ENCODE peak calls at places on chromosomes 13 and 19, in nine cellular contexts. N, Q, T, S, M, I, U, R and X are unnamed samples.

GRCh38 chr19:31285744-31286143 is 63.5 kb downstream of the TSHZ3 start:
- DNase-seq in Q (peak), T (no peak), I (no peak), M (peak), U (no peak), R (no peak), S (no peak), N (no peak), X (peak)

GRCh38 chr13:50326746-50327145 is 311.5 kb downstream of the KCNRG start:
- DNase-seq in T (no peak), U (no peak), M (no peak), R (no peak), N (no peak), Q (peak), I (no peak), S (no peak), X (peak)

GRCh38 chr13:35957174-35957867 is 173.9 kb downstream of the DCLK1 start:
- DNase-seq in I (no peak), M (no peak), N (no peak), S (peak), U (no peak), Q (peak), T (no peak), R (no peak), X (peak)

GRCh38 chr13:103556681-103557080 is 490.5 kb upstream of the SLC10A2 start:
- DNase-seq in R (no peak), S (no peak), N (no peak), U (no peak), Q (no peak), I (no peak), M (no peak), T (no peak), X (no peak)

GRCh38 chr19:41218615-41219507 is at the start of gene AXL:
- DNase-seq in M (no peak), R (peak), I (peak), S (peak), U (no peak), N (peak), T (peak), Q (peak), X (peak)

GRCh38 chr13:53694814-53695533 is 666.4 kb downstream of the OLFM4 start:
- DNase-seq in N (no peak), Q (no peak), S (no peak), I (no peak), T (no peak), M (no peak), U (no peak), R (no peak), X (no peak)

GRCh38 chr13:27005556-27005955 is 166.1 kb downstream of the USP12 start:
- DNase-seq in M (no peak), U (no peak), I (no peak), Q (no peak), N (no peak), R (no peak), S (no peak), T (no peak), X (peak)

GRCh38 chr19:33428627-33429013 is 55.1 kb downstream of the CEBPG start:
- DNase-seq in R (no peak), T (peak), M (no peak), I (no peak), S (no peak), U (no peak), Q (no peak), N (no peak), X (no peak)

GRCh38 chr19:18083929-18084684 is 2.6 kb downstream of the IL12RB1 start:
- DNase-seq in Q (no peak), U (no peak), I (no peak), M (no peak), S (no peak), N (no peak), R (no peak), T (no peak), X (no peak)

GRCh38 chr19:18090545-18091216 is 3.9 kb upstream of the IL12RB1 start:
- DNase-seq in R (no peak), Q (peak), N (no peak), U (no peak), I (no peak), S (no peak), M (no peak), T (no peak), X (no peak)

GRCh38 chr19:18089726-18090125 is 3.0 kb upstream of the IL12RB1 start:
- DNase-seq in T (no peak), U (no peak), M (no peak), N (no peak), S (no peak), Q (no peak), R (no peak), I (no peak), X (no peak)

GRCh38 chr19:18085702-18086457 is 854 bp downstream of the IL12RB1 start:
- DNase-seq in N (no peak), S (no peak), U (no peak), Q (no peak), I (no peak), M (no peak), T (no peak), R (no peak), X (no peak)

GRCh38 chr19:18086590-18087138 is at the start of gene IL12RB1:
- DNase-seq in Q (peak), U (no peak), R (no peak), T (no peak), I (no peak), N (no peak), M (no peak), S (no peak), X (no peak)
- H3K4me3 ChIP-seq in Q (peak), U (no peak), R (peak), T (peak), I (peak), N (no peak), M (peak), S (no peak), X (no peak)

DNA sequence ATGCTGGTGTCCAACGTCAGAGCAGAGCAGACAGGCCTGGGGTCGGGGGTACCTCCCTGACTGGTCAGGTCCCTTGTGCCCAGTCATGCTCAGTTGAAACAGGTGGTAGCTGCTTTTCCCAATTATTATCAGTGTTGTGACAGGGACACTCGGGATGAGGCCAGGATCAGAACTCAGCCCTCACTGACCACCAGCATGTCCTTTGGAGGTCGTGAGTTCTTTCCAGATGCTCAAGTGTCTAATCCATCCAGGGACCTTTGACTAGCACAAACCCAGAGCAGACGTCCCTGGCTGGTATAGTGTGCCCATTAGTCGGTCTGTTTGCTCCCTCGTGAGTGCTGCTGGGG is 22.4 kb downstream of the MAU2 start:
- DNase-seq in N (no peak), R (no peak), M (no peak), Q (no peak), T (no peak), I (no peak), U (no peak), S (no peak), X (no peak)
- TF ChIP-seq CTCF in N (no peak), R (no peak), M (no peak), Q (no peak), T (no peak), I (no peak), U (no peak), S (no peak), X (no peak)

DNA sequence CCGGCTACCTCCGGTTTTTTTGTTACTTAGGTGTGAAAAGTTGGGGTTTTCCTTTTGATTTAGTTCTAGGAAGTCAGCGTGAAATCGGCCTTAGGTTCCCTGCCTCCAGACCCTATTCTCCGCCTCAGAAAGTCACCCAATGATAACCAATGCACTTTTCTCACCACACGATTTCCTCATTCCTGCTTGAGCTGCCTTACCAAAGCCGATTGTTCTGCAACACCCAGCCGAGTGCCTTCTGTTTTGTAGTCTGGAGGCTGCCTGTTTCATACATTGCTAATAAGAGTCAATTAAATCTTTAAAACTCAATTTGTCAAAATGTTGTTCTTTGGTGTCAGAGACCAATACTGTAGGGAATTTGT is 39.7 kb downstream of the GJA3 start:
- DNase-seq in M (no peak), R (no peak), N (no peak), Q (peak), S (no peak), I (no peak), U (no peak), T (no peak), X (peak)
- H3K4me3 ChIP-seq in M (peak), R (peak), N (peak), Q (peak), S (no peak), I (no peak), U (peak), T (no peak), X (peak)

DNA sequence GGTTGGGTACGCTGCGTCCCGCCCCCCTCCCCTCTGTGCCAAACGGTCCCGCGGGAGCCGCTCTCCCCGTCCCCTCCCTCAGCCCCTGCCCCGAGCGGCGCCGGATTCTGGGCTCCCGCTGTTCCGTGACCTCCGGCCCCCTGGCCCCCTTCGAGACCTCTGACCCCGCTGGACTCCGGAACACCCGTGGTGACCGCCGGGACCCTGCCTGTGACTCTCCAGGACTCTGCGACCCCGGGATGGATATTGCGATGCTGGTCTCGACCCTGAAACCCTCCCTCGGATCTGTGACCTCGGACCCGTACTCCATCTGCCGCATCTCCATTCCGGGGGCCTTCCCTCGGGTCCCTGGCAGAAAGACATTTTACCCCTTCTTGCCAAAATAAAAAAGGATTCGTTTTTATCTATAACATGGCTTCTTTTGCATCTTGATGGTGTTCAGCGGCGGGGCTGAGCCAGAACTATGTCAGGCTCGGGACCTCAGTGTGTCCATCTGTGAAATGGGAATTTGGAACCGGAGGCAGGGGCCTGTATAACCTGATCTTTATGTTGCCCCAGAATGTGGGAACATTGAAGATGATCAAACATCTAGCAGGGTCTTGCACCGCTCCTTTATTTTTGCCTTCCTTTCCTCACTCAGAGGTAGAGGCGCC is 654 bp upstream of the MEGF8 start:
- DNase-seq in N (no peak), I (no peak), R (no peak), T (no peak), S (no peak), Q (no peak), M (no peak), U (no peak), X (no peak)
- TF ChIP-seq CTCF in N (no peak), I (no peak), R (peak), T (peak), S (no peak), Q (no peak), M (no peak), U (no peak), X (peak)

GRCh38 chr19:663682-664117 is 686 bp upstream of the RNF126 start:
- DNase-seq in R (no peak), N (no peak), Q (no peak), U (no peak), T (no peak), M (no peak), S (no peak), I (no peak), X (no peak)
- H3K4me3 ChIP-seq in R (peak), N (peak), Q (peak), U (peak), T (peak), M (peak), S (no peak), I (peak), X (peak)

GRCh38 chr19:10566408-10566657 is 523 bp upstream of the KRI1 start:
- DNase-seq in M (no peak), T (no peak), U (no peak), N (no peak), Q (no peak), I (no peak), S (no peak), R (no peak), X (no peak)

GRCh38 chr19:10566658-10567410 is 1.0 kb upstream of the KRI1 start:
- DNase-seq in T (no peak), R (no peak), S (no peak), I (peak), U (no peak), N (no peak), Q (no peak), M (no peak), X (no peak)

GRCh38 chr19:10562609-10563008 is 3.2 kb downstream of the KRI1 start:
- DNase-seq in T (no peak), S (no peak), I (peak), R (no peak), M (no peak), Q (no peak), U (no peak), N (no peak), X (no peak)

GRCh38 chr19:10565567-10566407 is at the start of gene KRI1:
- DNase-seq in N (peak), Q (peak), U (peak), R (peak), T (peak), I (peak), S (peak), M (peak), X (peak)

GRCh38 chr19:10565028-10565566 is 713 bp downstream of the KRI1 start:
- DNase-seq in Q (peak), U (no peak), T (peak), N (no peak), S (no peak), R (no peak), M (no peak), I (peak), X (peak)
- TF ChIP-seq CTCF in Q (peak), U (no peak), T (no peak), N (no peak), S (no peak), R (no peak), M (peak), I (no peak), X (peak)

GRCh38 chr19:10007811-10008211 is 2.5 kb downstream of the COL5A3 start:
- DNase-seq in I (no peak), U (no peak), N (peak), T (peak), Q (peak), S (no peak), M (no peak), R (no peak), X (peak)

GRCh38 chr19:10010247-10010691 is at the start of gene COL5A3:
- DNase-seq in M (no peak), U (no peak), S (peak), R (no peak), N (peak), Q (peak), I (no peak), T (peak), X (peak)

GRCh38 chr19:10009714-10010224 is 535 bp downstream of the COL5A3 start:
- DNase-seq in T (no peak), M (no peak), N (no peak), S (no peak), R (no peak), I (no peak), Q (peak), U (no peak), X (peak)

GRCh38 chr19:10010939-10011338 is 635 bp upstream of the COL5A3 start:
- DNase-seq in Q (no peak), M (no peak), N (no peak), U (no peak), S (no peak), I (no peak), T (no peak), R (no peak), X (no peak)

GRCh38 chr19:10009269-10009665 is 1.0 kb downstream of the COL5A3 start:
- DNase-seq in I (no peak), Q (peak), R (no peak), T (peak), S (peak), U (no peak), M (peak), N (peak), X (peak)
- H3K4me3 ChIP-seq in I (peak), Q (peak), R (peak), T (peak), S (no peak), U (peak), M (no peak), N (peak), X (peak)

GRCh38 chr19:51971624-51972023 is 15.0 kb downstream of the ZNF350 start:
- DNase-seq in I (no peak), U (no peak), S (no peak), R (no peak), M (no peak), N (no peak), Q (peak), T (no peak), X (peak)

GRCh38 chr19:51978882-51979281 is 7.8 kb downstream of the ZNF350 start:
- DNase-seq in I (no peak), S (no peak), T (no peak), M (no peak), N (no peak), R (no peak), Q (no peak), U (no peak), X (no peak)

GRCh38 chr19:51980116-51980736 is 6.4 kb downstream of the ZNF350 start:
- DNase-seq in Q (peak), T (no peak), N (no peak), S (no peak), U (no peak), R (no peak), I (no peak), M (no peak), X (peak)

GRCh38 chr19:51977346-51977745 is 9.3 kb downstream of the ZNF350 start:
- DNase-seq in T (no peak), U (no peak), N (no peak), M (no peak), S (no peak), Q (no peak), R (no peak), I (no peak), X (no peak)

DNA sequence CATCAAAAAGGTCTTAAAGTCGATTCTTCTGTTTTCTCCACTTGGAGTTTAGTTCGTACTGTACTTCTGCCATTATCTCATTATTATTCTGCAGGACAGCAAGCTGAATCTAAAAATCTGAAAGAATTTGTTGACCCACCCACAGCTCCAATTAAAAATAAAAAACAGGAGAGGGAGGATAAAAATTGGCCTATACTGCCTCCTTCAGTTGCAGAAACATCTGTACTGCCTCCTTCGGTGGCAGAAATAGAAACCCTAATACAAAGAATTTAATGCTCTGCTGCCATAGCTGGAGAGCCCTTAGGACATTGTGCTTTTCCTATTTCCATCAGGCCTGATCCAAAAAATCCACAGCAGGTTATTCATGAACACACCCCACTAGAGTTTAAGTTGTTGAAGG is 9.8 kb downstream of the ZNF350 start:
- DNase-seq in I (no peak), S (no peak), T (no peak), M (no peak), Q (no peak), R (no peak), N (no peak), U (no peak), X (no peak)
- TF ChIP-seq CTCF in I (no peak), S (no peak), T (no peak), M (no peak), Q (no peak), R (no peak), N (no peak), U (no peak), X (no peak)

GRCh38 chr13:48318014-48318713 is 14.6 kb downstream of the RB1 start:
- DNase-seq in U (no peak), N (peak), T (no peak), R (no peak), M (no peak), S (no peak), Q (no peak), I (no peak), X (no peak)
- H3K4me3 ChIP-seq in U (no peak), N (peak), T (peak), R (peak), M (no peak), S (no peak), Q (no peak), I (peak), X (no peak)